ENCODE peak calls at places on chromosomes 16 and 17, in nine cellular contexts. V, G, B, U, C, H, O, Z and Q are unnamed samples.

GRCh38 chr16:12062343-12063003 is 85.9 kb downstream of the SNX29 start:
- DNase-seq in U (no peak), O (no peak), G (peak; percentile 54), H (no peak), C (no peak), Z (no peak), V (peak; percentile 90), B (peak; percentile 84), Q (no peak)

GRCh38 chr17:52357855-52358254 is 199.3 kb upstream of the CA10 start:
- DNase-seq in H (no peak), O (no peak), C (no peak), B (no peak), Z (no peak), U (no peak), G (no peak), V (no peak), Q (no peak)

GRCh38 chr17:79800325-79801155 is 3.7 kb upstream of the CBX8 start:
- DNase-seq in H (peak; percentile 92), B (no peak), O (peak; percentile 92), Z (no peak), C (no peak), V (no peak), U (no peak), G (no peak), Q (no peak)

GRCh38 chr17:56142325-56142724 is 10.9 kb upstream of the ANKFN1 start:
- DNase-seq in U (no peak), C (no peak), Z (no peak), B (no peak), H (no peak), V (no peak), O (no peak), G (no peak), Q (no peak)

GRCh38 chr17:5793899-5794298 is 209.6 kb upstream of the NLRP1 start:
- DNase-seq in O (peak; percentile 80), B (no peak), G (no peak), Z (peak; percentile 41), U (no peak), C (no peak), V (no peak), H (peak; percentile 89), Q (no peak)

GRCh38 chr17:4800462-4801185 is 1.5 kb downstream of the C17orf114 start:
- DNase-seq in H (no peak), G (no peak), U (no peak), B (no peak), O (no peak), V (no peak), Z (no peak), C (no peak), Q (no peak)

GRCh38 chr17:16085066-16085699 is 85.6 kb downstream of the TTC19 start:
- DNase-seq in B (no peak), C (no peak), H (no peak), V (no peak), Z (no peak), U (no peak), O (no peak), G (no peak), Q (no peak)

GRCh38 chr16:31265329-31266245 is 5.8 kb downstream of the ITGAM start:
- DNase-seq in B (no peak), C (no peak), O (peak; percentile 40), U (peak; percentile 46), G (peak; percentile 30), V (no peak), H (peak; percentile 75), Z (no peak), Q (no peak)

DNA sequence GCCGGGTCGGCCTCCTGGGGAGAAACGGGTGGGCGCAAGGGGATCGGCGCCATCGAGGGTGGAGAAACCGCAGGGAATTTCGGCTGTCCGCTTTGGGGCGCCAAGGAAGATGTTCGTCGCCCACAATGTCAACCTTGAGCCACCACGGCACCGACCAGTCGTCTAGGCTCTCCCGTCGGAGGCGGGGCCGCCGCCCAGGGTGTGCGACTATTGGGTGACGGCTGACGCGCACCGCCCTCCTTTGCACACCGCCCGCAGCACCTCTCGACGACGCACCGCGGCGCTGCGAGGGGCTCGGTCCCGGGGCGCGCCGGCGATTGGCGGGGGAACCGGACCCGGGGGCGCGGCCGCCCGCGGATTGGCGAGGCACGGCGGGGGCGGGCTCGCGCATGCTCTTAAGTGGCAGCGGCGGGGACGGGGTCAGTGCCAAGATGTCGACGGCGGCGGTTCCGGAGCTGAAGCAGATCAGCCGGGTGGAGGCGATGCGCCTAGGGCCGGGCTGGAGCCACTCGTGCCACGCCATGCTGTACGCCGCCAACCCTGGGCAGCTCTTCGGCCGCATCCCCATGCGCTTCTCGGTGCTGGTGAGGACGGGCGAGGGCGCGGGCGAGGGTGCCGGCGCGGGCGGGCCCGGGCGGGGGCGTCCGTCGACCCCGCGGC is at the start of gene NUDT16L1:
- DNase-seq in B (peak; percentile 98), C (peak; percentile 98), H (peak; percentile 99), G (peak; percentile 98), U (peak; percentile 97), Z (peak; percentile 99), O (peak; percentile 98), V (peak; percentile 77), Q (peak; percentile 98)
- TF ChIP-seq CTCF in B (peak; percentile 25), C (no peak), H (peak; percentile 46), G (no peak), U (no peak), Z (no peak), O (no peak), V (peak; percentile 24), Q (peak; percentile 65)

GRCh38 chr16:88005148-88005547 is 53.9 kb downstream of the BANP start:
- DNase-seq in V (no peak), H (peak; percentile 84), B (no peak), Z (peak; percentile 53), C (no peak), O (peak; percentile 76), U (no peak), G (no peak), Q (no peak)

GRCh38 chr16:88008835-88009234 is 57.6 kb downstream of the BANP start:
- DNase-seq in B (no peak), Z (no peak), G (no peak), O (no peak), C (no peak), V (no peak), H (peak; percentile 76), U (no peak), Q (no peak)

GRCh38 chr16:88009566-88010342 is 58.5 kb downstream of the BANP start:
- DNase-seq in U (no peak), Z (no peak), C (no peak), V (no peak), O (peak; percentile 79), B (no peak), G (no peak), H (no peak), Q (no peak)

GRCh38 chr16:88005968-88006367 is 54.7 kb downstream of the BANP start:
- DNase-seq in G (no peak), U (no peak), O (no peak), B (no peak), Z (no peak), H (no peak), V (no peak), C (no peak), Q (peak; percentile 68)

DNA sequence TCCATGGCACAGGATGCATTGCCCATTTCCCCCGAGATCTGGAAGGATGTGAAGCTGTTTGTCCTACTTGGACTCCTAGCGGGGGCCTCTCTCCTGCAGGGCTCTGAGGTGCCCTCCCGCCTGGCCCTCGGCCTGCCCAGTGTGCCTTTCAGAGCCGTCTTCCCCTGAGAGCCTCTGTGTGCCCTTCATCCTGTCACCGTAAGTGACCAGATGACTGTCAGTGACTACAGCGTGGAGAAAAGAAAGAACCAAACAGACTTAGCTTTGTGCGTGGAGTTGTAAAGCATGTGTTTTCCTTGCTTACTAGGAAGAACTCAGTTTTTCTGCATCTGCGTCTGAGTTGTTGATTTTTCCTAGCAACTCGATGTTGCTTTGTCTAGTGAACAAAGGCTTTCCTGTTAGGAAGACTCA is 56.1 kb downstream of the BANP start:
- DNase-seq in B (no peak), O (no peak), G (peak; percentile 17), H (peak; percentile 2), U (no peak), Z (peak; percentile 21), V (no peak), C (no peak), Q (no peak)
- TF ChIP-seq CTCF in B (no peak), O (no peak), G (no peak), H (no peak), U (no peak), Z (no peak), V (no peak), C (no peak), Q (no peak)

GRCh38 chr16:74279266-74279665 is 17.3 kb upstream of the PSMD7 start:
- DNase-seq in G (no peak), C (no peak), V (no peak), U (no peak), O (no peak), Z (no peak), H (no peak), B (no peak), Q (no peak)

GRCh38 chr16:74280448-74280847 is 16.2 kb upstream of the PSMD7 start:
- DNase-seq in U (no peak), B (no peak), Z (no peak), V (no peak), H (no peak), C (no peak), G (no peak), O (no peak), Q (no peak)

GRCh38 chr16:74271879-74272278 is 24.7 kb upstream of the PSMD7 start:
- DNase-seq in C (no peak), V (no peak), H (no peak), O (no peak), B (no peak), U (no peak), Z (no peak), G (no peak), Q (no peak)

GRCh38 chr16:74279805-74280204 is 16.8 kb upstream of the PSMD7 start:
- DNase-seq in H (no peak), Z (no peak), C (no peak), G (no peak), U (no peak), V (no peak), B (no peak), O (no peak), Q (no peak)

GRCh38 chr16:74275031-74275636 is 21.5 kb upstream of the PSMD7 start:
- DNase-seq in V (no peak), B (no peak), G (no peak), O (peak; percentile 19), C (no peak), U (no peak), Z (no peak), H (no peak), Q (no peak)
- TF ChIP-seq CTCF in V (peak; percentile 26), B (peak; percentile 39), G (peak; percentile 9), O (peak; percentile 71), C (peak; percentile 86), U (peak; percentile 37), Z (peak; percentile 69), H (peak; percentile 68), Q (peak; percentile 85)

DNA sequence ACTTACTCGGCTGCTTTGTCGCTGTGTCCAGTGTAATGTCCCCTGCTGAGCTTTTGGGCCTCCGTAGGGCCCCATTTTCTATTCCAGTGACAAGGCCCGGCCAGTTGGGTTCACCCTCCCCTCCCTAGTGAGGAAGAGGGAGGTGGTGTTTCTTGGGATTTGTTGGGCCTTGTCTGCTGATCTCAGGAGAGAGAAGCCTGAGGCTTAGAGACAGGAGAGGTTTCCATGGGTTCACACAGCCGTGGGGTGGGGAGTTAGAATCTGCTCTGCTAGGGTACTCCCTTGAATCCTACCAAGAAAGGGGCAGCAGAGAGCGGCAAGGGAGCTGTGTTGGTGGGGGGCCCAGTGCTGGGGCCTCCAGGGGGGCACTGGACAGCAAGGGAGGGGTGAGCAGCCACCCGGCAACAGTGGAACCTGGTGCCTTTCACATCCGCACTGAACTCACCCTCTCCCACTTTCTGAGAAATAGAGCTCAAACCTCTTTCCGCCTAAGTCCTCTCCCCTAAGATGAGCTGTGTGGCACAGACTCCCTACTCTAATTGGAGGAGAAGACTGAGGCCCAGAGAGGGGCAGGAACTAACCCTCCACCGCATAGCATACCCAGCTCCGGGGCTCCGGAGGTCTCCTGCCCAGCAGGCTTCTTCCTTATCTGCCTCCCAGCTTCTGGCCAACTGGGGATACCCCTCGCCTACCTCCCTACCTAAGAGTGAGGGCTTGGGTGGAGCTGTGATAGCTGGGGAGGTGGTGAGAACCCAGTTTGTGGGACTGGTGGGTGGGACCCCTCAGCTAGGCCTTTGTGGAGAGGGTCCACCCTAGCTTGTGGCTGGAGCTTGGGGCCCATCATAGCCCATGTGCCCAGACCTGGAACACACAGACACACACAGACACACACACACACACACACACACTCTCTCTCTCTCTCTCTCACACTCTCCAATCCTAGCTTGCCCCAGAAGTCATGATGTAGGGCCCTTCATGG is 6.8 kb downstream of the TBKBP1 start:
- DNase-seq in C (no peak), G (no peak), O (no peak), V (no peak), H (no peak), B (no peak), U (no peak), Z (no peak), Q (peak; percentile 68)
- TF ChIP-seq CTCF in C (no peak), G (no peak), O (no peak), V (no peak), H (no peak), B (no peak), U (no peak), Z (no peak), Q (no peak)